ENCODE peak calls at places on chromosomes 6 and 20, in five cellular contexts. E is stomach, T is ovary, W is trophoblast cell, X is Peyer's patch. Y is an unnamed sample.

GRCh38 chr20:24995741-24996448 is 3.3 kb upstream of the APMAP start:
- DNase-seq in E (no peak), T (no peak), W (no peak), X (no peak), Y (peak; percentile 62)

GRCh38 chr6:132202569-132202968 is 198.7 kb downstream of the MOXD1 start:
- DNase-seq in E (no peak), T (no peak), W (peak; percentile 24), X (no peak), Y (peak; percentile 67)

GRCh38 chr6:7819641-7820040 is 90.9 kb downstream of the TXNDC5 start:
- DNase-seq in E (no peak), T (no peak), W (no peak), X (no peak), Y (no peak)

GRCh38 chr6:142378138-142378875 is 76.5 kb downstream of the ADGRG6 start:
- DNase-seq in E (no peak), T (no peak), W (peak; percentile 15), X (no peak), Y (peak; percentile 46)

GRCh38 chr6:36389353-36389752 is 1.9 kb upstream of the ETV7 start:
- DNase-seq in E (no peak), T (no peak), W (peak; percentile 68), X (peak; percentile 21), Y (no peak)

GRCh38 chr6:158556113-158556512 is 3.8 kb upstream of the TMEM181 start:
- DNase-seq in E (no peak), T (no peak), W (no peak), X (no peak), Y (no peak)

GRCh38 chr6:125906158-125906998 is 50.2 kb upstream of the HINT3 start:
- DNase-seq in E (peak; percentile 46), T (no peak), W (peak; percentile 18), X (peak; percentile 76), Y (peak; percentile 21)

GRCh38 chr20:32439132-32439829 is 81.2 kb downstream of the ASXL1 start:
- DNase-seq in E (no peak), T (no peak), W (no peak), X (peak; percentile 24), Y (peak; percentile 74)

GRCh38 chr6:7073810-7074525 is 33.8 kb upstream of the RREB1 start:
- DNase-seq in E (peak; percentile 46), T (peak; percentile 29), W (peak; percentile 11), X (peak; percentile 87), Y (no peak)

GRCh38 chr6:132780770-132781371 is 17.6 kb downstream of the SLC18B1 start:
- DNase-seq in E (no peak), T (no peak), W (no peak), X (no peak), Y (peak; percentile 4)

GRCh38 chr6:135251964-135252429 is 70.9 kb downstream of the MYB start:
- DNase-seq in E (no peak), T (no peak), W (no peak), X (no peak), Y (no peak)

GRCh38 chr6:25318589-25318988 is 39.4 kb downstream of the CARMIL1 start:
- DNase-seq in E (no peak), T (no peak), W (no peak), X (no peak), Y (no peak)

GRCh38 chr6:28922004-28922840 is 1.6 kb downstream of the TRIM27 start:
- DNase-seq in E (peak; percentile 69), T (no peak), W (peak; percentile 25), X (peak; percentile 71), Y (no peak)

GRCh38 chr6:165376100-165376499 is 66.7 kb upstream of the C6orf118 start:
- DNase-seq in E (no peak), T (no peak), W (no peak), X (no peak), Y (no peak)

GRCh38 chr6:148550569-148550968 is 196.3 kb upstream of the UST start:
- DNase-seq in E (no peak), T (no peak), W (no peak), X (no peak), Y (no peak)

GRCh38 chr6:88538130-88538706 is 372.1 kb upstream of the CNR1 start:
- DNase-seq in E (no peak), T (no peak), W (no peak), X (no peak), Y (no peak)

GRCh38 chr20:57757767-57758166 is 48.0 kb upstream of the PMEPA1 start:
- DNase-seq in E (no peak), T (no peak), W (no peak), X (no peak), Y (no peak)

GRCh38 chr6:100724222-100724621 is 156.9 kb downstream of the ASCC3 start:
- DNase-seq in E (no peak), T (no peak), W (no peak), X (no peak), Y (no peak)

GRCh38 chr6:18186033-18186432 is 30.8 kb downstream of the KDM1B start:
- DNase-seq in E (no peak), T (no peak), W (no peak), X (no peak), Y (no peak)

GRCh38 chr6:66623050-66623449 is 916.0 kb upstream of the EYS start:
- DNase-seq in E (no peak), T (no peak), W (no peak), X (no peak), Y (no peak)

GRCh38 chr6:139925894-139926641 is 551.6 kb upstream of the CITED2 start:
- DNase-seq in E (no peak), T (no peak), W (peak; percentile 9), X (peak; percentile 48), Y (no peak)

GRCh38 chr20:34045294-34045693 is 51.6 kb downstream of the RALY start:
- DNase-seq in E (peak; percentile 43), T (peak; percentile 46), W (no peak), X (peak; percentile 58), Y (no peak)

GRCh38 chr6:49553353-49553752 is 2.9 kb downstream of the C6orf141 start:
- DNase-seq in E (no peak), T (no peak), W (peak; percentile 55), X (no peak), Y (no peak)

GRCh38 chr6:26250806-26251075 is 114.3 kb upstream of the BTN3A2 start:
- DNase-seq in E (no peak), T (no peak), W (no peak), X (peak; percentile 64), Y (no peak)

GRCh38 chr20:5039255-5039657 is 37.9 kb upstream of the SLC23A2 start:
- DNase-seq in E (no peak), T (no peak), W (no peak), X (peak; percentile 47), Y (no peak)

GRCh38 chr20:43538855-43539700 is 19.7 kb upstream of the SGK2 start:
- DNase-seq in E (no peak), T (no peak), W (no peak), X (no peak), Y (peak; percentile 46)

GRCh38 chr6:37680668-37681067 is 17.0 kb downstream of the MDGA1 start:
- DNase-seq in E (no peak), T (no peak), W (no peak), X (no peak), Y (peak; percentile 53)

DNA sequence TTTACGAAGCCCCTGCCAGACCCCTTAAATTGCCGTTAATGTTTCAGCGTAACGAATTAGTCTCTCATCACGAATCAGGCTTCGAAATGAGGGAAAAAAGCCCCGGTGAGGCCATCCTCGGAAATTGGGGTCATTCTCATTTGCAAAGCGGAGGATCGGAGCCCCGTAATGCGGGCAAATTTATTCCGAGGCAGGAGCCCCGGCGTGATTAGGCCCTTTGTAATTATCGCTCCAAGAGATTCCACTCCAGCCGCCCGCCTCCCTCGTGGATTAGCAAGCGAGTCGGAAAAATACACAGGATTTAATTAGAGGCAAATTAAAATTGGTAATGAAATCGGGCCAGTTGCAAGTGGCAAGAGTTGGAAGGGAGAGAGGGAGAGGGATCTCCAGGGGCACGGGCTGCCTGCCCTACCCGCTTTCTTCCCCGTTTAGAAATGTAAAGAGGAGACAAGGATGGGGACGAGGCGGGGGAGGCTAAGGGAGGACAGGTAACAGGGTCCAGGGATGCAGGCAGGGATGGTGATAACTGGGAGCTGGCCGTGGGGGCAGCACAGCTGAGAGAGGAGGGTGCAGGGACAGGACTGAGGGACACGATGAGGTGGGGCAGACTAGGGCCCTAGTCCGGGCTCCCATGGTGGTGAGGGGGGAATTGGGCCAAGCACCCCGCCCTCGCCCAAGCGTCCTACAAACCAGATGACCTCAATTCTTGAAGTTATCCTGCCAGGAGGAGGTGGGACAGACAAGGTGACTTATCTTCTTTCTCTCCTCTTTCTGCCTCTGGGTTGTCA is 44.6 kb upstream of the MDFI start:
- DNase-seq in E (no peak), T (no peak), W (no peak), X (no peak), Y (no peak)
- H3K36me3 ChIP-seq in E (peaks cover 95% of the 10 kb centered on the region), T (no peaks in the 10 kb centered on the region), W (peaks cover 20% of the 10 kb centered on the region), X (peaks cover 80% of the 10 kb centered on the region), Y (no peaks in the 10 kb centered on the region)

DNA sequence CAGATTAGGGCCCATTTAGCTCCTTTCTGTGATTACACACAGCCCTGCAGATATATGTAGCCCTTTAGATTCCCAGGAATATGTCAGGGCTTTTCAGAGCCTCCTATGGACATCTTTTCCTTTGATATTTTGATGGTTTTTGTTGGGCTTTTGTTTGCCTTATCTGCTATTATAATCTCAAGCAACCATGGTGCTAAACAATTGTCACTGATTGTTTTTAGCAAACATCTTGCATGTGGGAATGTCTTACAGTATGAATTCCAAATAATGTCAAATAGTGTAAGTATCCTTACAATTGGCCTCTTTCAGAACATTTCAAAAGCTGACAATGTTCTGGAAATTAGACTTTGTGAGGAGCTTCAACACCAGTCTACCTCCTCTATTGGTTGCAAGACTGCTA is 333.6 kb upstream of the OPRM1 start:
- DNase-seq in E (no peak), T (no peak), W (no peak), X (no peak), Y (no peak)
- H3K9me3 ChIP-seq in E (peaks cover 9% of the 10 kb centered on the region), T (no peaks in the 10 kb centered on the region), W (no peaks in the 10 kb centered on the region), X (no peaks in the 10 kb centered on the region), Y (no peaks in the 10 kb centered on the region)

DNA sequence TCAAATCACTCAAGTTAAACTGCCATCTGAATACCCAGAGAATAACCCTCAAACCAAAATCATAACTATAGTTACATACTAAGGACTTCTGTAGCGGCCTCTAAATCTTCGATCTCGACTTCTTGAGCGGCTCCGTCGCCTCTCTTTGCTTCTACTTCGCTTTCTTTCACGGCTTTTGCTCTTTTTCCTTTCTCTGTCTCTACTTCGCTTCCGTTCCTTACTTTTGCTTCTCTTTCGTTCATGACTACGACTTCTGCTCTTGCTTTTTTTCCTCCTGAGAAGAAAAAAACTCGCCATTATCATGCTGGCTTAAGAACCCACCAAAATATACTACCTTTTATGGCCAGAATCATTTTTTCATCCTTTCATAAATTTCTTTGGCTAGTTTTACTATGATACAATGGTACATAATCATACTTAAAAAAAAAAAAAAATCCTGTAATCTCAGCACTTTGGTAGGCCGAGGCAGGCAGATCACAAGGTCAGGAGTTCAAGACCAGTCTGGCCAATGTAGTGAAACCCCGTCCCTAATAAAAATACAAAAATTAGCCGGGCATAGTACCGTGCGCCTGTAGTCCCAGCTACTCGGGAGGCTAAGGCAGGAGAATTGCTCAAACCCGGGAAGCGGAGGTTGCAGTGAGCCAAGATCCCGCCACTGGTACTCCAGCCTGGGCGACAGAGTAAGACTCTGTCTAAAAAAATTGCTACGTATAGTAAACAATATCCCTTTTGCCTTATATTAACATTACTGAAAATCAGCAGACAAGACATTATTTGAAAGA is 10.0 kb downstream of the RBM39 start:
- DNase-seq in E (no peak), T (no peak), W (no peak), X (no peak), Y (no peak)
- H3K36me3 ChIP-seq in E (peaks cover 98% of the 10 kb centered on the region), T (no peaks in the 10 kb centered on the region), W (peaks cover 32% of the 10 kb centered on the region), X (peaks cover 97% of the 10 kb centered on the region), Y (peaks cover 100% of the 10 kb centered on the region)

DNA sequence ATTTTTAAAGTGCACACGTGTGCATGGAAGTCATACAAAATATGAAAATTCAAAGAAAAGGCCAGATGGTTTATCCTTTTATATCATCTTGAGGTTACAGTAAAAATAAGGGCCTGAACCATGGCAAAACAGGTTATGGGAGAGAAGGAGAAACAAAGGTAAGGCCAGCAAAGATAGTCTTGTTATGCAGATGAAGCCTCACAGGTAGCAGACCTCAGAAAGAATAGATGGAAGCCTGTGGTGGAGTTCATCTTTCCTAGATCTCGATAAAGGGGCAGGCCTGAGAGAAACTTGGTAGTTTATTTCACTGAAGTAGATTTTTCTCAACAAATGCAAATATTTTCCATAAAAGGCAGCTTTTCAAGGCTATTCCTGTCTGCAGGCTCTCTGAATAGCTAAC is 693.8 kb downstream of the KHDRBS2 start:
- DNase-seq in E (no peak), T (no peak), W (no peak), X (no peak), Y (no peak)
- H3K9me3 ChIP-seq in E (no peaks in the 10 kb centered on the region), T (no peaks in the 10 kb centered on the region), W (no peaks in the 10 kb centered on the region), X (no peaks in the 10 kb centered on the region), Y (no peaks in the 10 kb centered on the region)

Y was measured in MG63.